ENCODE peak calls at places on chromosomes 3 and 15, in six cellular contexts. One of them, this sample, is unnamed.

GRCh38 chr3:59388555-59389280 is 338.9 kb upstream of the CFAP20DC start:
- DNase-seq in cardiac muscle cell: no peak
- DNase-seq in mucosa of gallbladder: no peak
- DNase-seq in GM04504: no peak
- DNase-seq in activated naive CD8-positive, alpha-beta T cell treated with anti-CD3 and anti-CD28 coated beads, Interleukin-2, amount 50 U/mL, for 24 hours: no peak
- DNase-seq in BE2C: no peak
- DNase-seq in this sample: no peak

GRCh38 chr3:105913616-105914015 is 44.8 kb upstream of the CBLB start:
- DNase-seq in cardiac muscle cell: no peak
- DNase-seq in GM04504: no peak
- DNase-seq in mucosa of gallbladder: no peak
- DNase-seq in activated naive CD8-positive, alpha-beta T cell treated with anti-CD3 and anti-CD28 coated beads, Interleukin-2, amount 50 U/mL, for 24 hours: no peak
- DNase-seq in BE2C: no peak
- DNase-seq in this sample: no peak

GRCh38 chr15:40118473-40118872 is 9.8 kb upstream of the BMF start:
- DNase-seq in cardiac muscle cell: peak; percentile 36
- DNase-seq in BE2C: no peak
- DNase-seq in mucosa of gallbladder: no peak
- DNase-seq in GM04504: no peak
- DNase-seq in activated naive CD8-positive, alpha-beta T cell treated with anti-CD3 and anti-CD28 coated beads, Interleukin-2, amount 50 U/mL, for 24 hours: no peak
- DNase-seq in this sample: no peak

GRCh38 chr3:127291114-127291513 is 3.3 kb upstream of the PRR20G start:
- DNase-seq in GM04504: no peak
- DNase-seq in activated naive CD8-positive, alpha-beta T cell treated with anti-CD3 and anti-CD28 coated beads, Interleukin-2, amount 50 U/mL, for 24 hours: no peak
- DNase-seq in BE2C: no peak
- DNase-seq in cardiac muscle cell: no peak
- DNase-seq in mucosa of gallbladder: no peak
- DNase-seq in this sample: no peak

GRCh38 chr3:170558417-170558816 is 27.5 kb downstream of the SLC7A14 start:
- DNase-seq in mucosa of gallbladder: no peak
- DNase-seq in GM04504: no peak
- DNase-seq in BE2C: no peak
- DNase-seq in cardiac muscle cell: no peak
- DNase-seq in activated naive CD8-positive, alpha-beta T cell treated with anti-CD3 and anti-CD28 coated beads, Interleukin-2, amount 50 U/mL, for 24 hours: no peak
- DNase-seq in this sample: no peak

GRCh38 chr3:123352134-123352554 is 96.7 kb downstream of the ADCY5 start:
- DNase-seq in activated naive CD8-positive, alpha-beta T cell treated with anti-CD3 and anti-CD28 coated beads, Interleukin-2, amount 50 U/mL, for 24 hours: no peak
- DNase-seq in cardiac muscle cell: no peak
- DNase-seq in BE2C: no peak
- DNase-seq in mucosa of gallbladder: peak; percentile 27
- DNase-seq in GM04504: no peak
- DNase-seq in this sample: no peak

GRCh38 chr15:43920815-43921214 is 94.0 kb downstream of the WDR76 start:
- DNase-seq in mucosa of gallbladder: no peak
- DNase-seq in BE2C: no peak
- DNase-seq in activated naive CD8-positive, alpha-beta T cell treated with anti-CD3 and anti-CD28 coated beads, Interleukin-2, amount 50 U/mL, for 24 hours: no peak
- DNase-seq in GM04504: no peak
- DNase-seq in cardiac muscle cell: no peak
- DNase-seq in this sample: no peak

GRCh38 chr3:194141415-194142155 is 5.6 kb downstream of the HES1 start:
- DNase-seq in cardiac muscle cell: peak; percentile 96
- DNase-seq in GM04504: peak; percentile 73
- DNase-seq in BE2C: peak; percentile 94
- DNase-seq in activated naive CD8-positive, alpha-beta T cell treated with anti-CD3 and anti-CD28 coated beads, Interleukin-2, amount 50 U/mL, for 24 hours: peak; percentile 74
- DNase-seq in mucosa of gallbladder: peak; percentile 88
- DNase-seq in this sample: peak; percentile 86

GRCh38 chr3:165751654-165752053 is 85.6 kb downstream of the BCHE start:
- DNase-seq in activated naive CD8-positive, alpha-beta T cell treated with anti-CD3 and anti-CD28 coated beads, Interleukin-2, amount 50 U/mL, for 24 hours: no peak
- DNase-seq in BE2C: no peak
- DNase-seq in GM04504: no peak
- DNase-seq in cardiac muscle cell: no peak
- DNase-seq in mucosa of gallbladder: no peak
- DNase-seq in this sample: no peak

This sample was measured in DND-41.